ENCODE peak calls at places on chromosomes 2 and 18, in seven cellular contexts. Z is K562, G is GM12892, I is HepG2, B is GM12878, J is H1, O is SK-N-SH. L is an unnamed sample.

GRCh38 chr2:209426432-209426831 is 2.6 kb downstream of the MAP2 start:
- DNase-seq in Z (no peak), G (no peak), I (no peak), B (no peak), J (no peak), O (peak; percentile 9), L (no peak)

GRCh38 chr2:144027593-144027992 is 492.3 kb downstream of the ZEB2 start:
- DNase-seq in Z (no peak), G (no peak), I (no peak), B (no peak), J (no peak), O (peak; percentile 17), L (no peak)

GRCh38 chr2:120646994-120647393 is 88.7 kb upstream of the GLI2 start:
- DNase-seq in Z (no peak), G (no peak), I (no peak), B (no peak), J (no peak), O (no peak), L (no peak)

GRCh38 chr2:85431787-85432186 is 13.3 kb downstream of the SH2D6 start:
- DNase-seq in Z (no peak), G (no peak), I (no peak), B (no peak), J (no peak), O (no peak), L (no peak)

GRCh38 chr2:46298522-46299351 is 1.5 kb downstream of the EPAS1 start:
- DNase-seq in Z (peak; percentile 44), G (peak; percentile 42), I (no peak), B (no peak), J (peak; percentile 75), O (peak; percentile 88), L (peak; percentile 43)

GRCh38 chr2:97774425-97774824 is 61.0 kb downstream of the ZAP70 start:
- DNase-seq in Z (peak; percentile 26), G (no peak), I (peak; percentile 24), B (no peak), J (no peak), O (no peak), L (no peak)

GRCh38 chr18:48894799-48895346 is 55.9 kb downstream of the SMAD7 start:
- DNase-seq in Z (no peak), G (no peak), I (no peak), B (no peak), J (no peak), O (no peak), L (no peak)

GRCh38 chr2:161090401-161090800 is 69.8 kb upstream of the TANK start:
- DNase-seq in Z (no peak), G (no peak), I (no peak), B (no peak), J (no peak), O (no peak), L (no peak)

GRCh38 chr2:167712275-167712674 is 535.1 kb downstream of the STK39 start:
- DNase-seq in Z (no peak), G (no peak), I (no peak), B (no peak), J (no peak), O (no peak), L (no peak)

GRCh38 chr18:51122266-51123045 is 75.0 kb downstream of the MEX3C start:
- DNase-seq in Z (no peak), G (no peak), I (no peak), B (no peak), J (no peak), O (no peak), L (no peak)

GRCh38 chr18:22348521-22349316 is 69.0 kb downstream of the CTAGE1 start:
- DNase-seq in Z (no peak), G (no peak), I (no peak), B (no peak), J (peak; percentile 68), O (no peak), L (no peak)

GRCh38 chr2:151973013-151973900 is 125.6 kb downstream of the CACNB4 start:
- DNase-seq in Z (no peak), G (no peak), I (peak; percentile 47), B (no peak), J (no peak), O (peak; percentile 26), L (no peak)

GRCh38 chr2:20570249-20570648 is 80.6 kb downstream of the HS1BP3 start:
- DNase-seq in Z (no peak), G (no peak), I (no peak), B (no peak), J (no peak), O (no peak), L (no peak)

GRCh38 chr2:20573611-20574422 is 77.1 kb downstream of the HS1BP3 start:
- DNase-seq in Z (no peak), G (no peak), I (no peak), B (no peak), J (no peak), O (no peak), L (no peak)

GRCh38 chr2:20569464-20570223 is 81.3 kb downstream of the HS1BP3 start:
- DNase-seq in Z (no peak), G (no peak), I (no peak), B (no peak), J (no peak), O (no peak), L (no peak)

GRCh38 chr2:20571231-20571630 is 79.7 kb downstream of the HS1BP3 start:
- DNase-seq in Z (no peak), G (no peak), I (no peak), B (no peak), J (no peak), O (no peak), L (no peak)

DNA sequence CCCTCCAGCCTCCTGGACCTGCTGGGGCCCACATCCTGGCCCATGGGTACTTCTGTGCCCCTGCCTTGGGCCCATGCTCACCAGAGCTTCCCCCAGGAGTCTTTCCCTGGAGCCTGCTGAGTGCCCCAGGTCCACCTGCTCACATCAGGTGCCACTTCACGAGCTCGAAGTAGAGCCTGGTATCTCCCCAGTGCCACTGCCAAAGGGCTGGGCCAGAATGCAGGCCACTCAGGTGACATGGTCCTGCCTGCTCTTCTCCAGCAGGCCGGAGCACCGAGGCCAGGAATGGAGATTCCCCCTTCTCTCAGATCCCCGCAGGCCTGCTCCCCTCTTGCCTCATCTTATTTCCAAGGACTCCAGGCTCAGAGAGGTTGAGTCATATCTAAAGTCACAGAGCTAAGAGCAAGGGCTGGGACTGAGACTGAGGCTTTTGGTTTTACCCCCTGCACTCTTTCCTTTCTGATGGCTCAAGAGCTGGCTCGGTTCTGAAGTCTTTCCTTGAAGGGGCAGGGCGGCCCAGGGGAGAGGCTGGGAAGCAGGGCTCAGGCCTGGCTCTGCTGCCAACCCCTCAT is 79.2 kb downstream of the HS1BP3 start:
- DNase-seq in Z (no peak), G (peak; percentile 48), I (no peak), B (no peak), J (no peak), O (no peak), L (no peak)
- TF ChIP-seq TAF1 in Z (no peak), G (no peak), I (no peak), B (no peak), J (no peak), O (no peak), L (no peak)

DNA sequence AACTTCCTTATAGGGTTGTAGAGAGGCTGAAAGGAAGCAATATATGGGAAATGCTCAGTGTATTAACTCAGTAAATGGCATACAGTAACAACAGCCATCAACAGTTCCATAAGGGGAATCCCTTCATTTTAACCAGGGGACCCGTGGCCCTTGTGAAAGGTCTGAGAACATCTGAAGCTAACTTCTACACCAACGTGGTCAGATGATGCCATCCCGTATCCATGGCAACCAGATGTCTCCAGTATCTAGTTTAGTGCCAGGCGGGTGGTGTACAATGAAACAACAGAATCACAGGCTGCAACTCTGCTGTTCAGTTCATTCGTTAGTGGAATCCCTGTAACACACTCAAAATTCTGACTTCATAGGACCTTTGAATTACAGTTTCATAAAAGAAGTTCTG is 162.3 kb downstream of the TGIF1 start:
- DNase-seq in Z (no peak), G (no peak), I (no peak), B (no peak), J (no peak), O (no peak), L (no peak)
- TF ChIP-seq TAF1 in Z (no peak), G (no peak), I (no peak), B (no peak), J (no peak), O (no peak), L (no peak)

GRCh38 chr2:68770271-68771111 is 35.9 kb downstream of the ARHGAP25 start:
- DNase-seq in Z (no peak), G (no peak), I (no peak), B (no peak), J (no peak), O (no peak), L (no peak)

GRCh38 chr2:68772109-68772508 is 37.5 kb downstream of the ARHGAP25 start:
- DNase-seq in Z (no peak), G (no peak), I (no peak), B (no peak), J (no peak), O (no peak), L (no peak)

GRCh38 chr2:68769586-68770270 is 35.1 kb downstream of the ARHGAP25 start:
- DNase-seq in Z (no peak), G (no peak), I (no peak), B (no peak), J (no peak), O (no peak), L (no peak)

GRCh38 chr2:68768951-68769350 is 34.3 kb downstream of the ARHGAP25 start:
- DNase-seq in Z (no peak), G (no peak), I (no peak), B (no peak), J (no peak), O (no peak), L (no peak)

DNA sequence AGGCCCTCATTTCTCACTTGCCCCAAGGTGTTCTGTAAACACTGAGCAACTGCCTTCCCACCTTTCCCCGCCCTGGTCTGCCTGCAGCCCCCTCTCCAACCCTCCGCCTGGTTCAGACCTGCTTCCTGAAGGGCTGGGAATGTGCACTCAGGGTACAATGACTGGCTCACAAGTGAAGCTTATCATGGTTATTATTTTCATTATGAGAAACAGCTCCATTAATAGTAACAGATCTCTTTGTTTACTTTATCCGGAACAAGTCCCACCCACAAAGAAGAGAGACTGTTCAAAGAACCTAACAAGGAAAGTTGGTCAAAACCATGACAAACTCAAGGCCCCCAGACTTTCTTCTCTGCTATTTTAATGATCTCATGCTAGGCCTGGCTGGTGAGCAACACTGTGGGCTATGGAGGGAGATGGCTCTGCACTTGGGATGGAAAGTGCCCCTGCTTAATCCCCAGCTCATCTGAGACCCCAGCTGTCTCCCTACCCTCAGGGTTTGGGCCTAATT is 36.7 kb downstream of the ARHGAP25 start:
- DNase-seq in Z (no peak), G (no peak), I (no peak), B (no peak), J (no peak), O (no peak), L (no peak)
- TF ChIP-seq TAF1 in Z (no peak), G (no peak), I (no peak), B (no peak), J (no peak), O (no peak), L (no peak)

GRCh38 chr18:79598885-79599175 is 80.8 kb upstream of the CTDP1 start:
- DNase-seq in Z (no peak), G (no peak), I (no peak), B (no peak), J (no peak), O (no peak), L (no peak)
- TF ChIP-seq TAF1 in Z (no peak), G (no peak), I (no peak), B (no peak), J (no peak), O (no peak), L (no peak)